ENCODE peak calls at places on chromosomes 2 and 18, in nine cellular contexts. One of them, this sample, is unnamed.

GRCh38 chr2:55923091-55923977 is at the start of gene EFEMP1:
- DNase-seq in HCT116: no peak
- DNase-seq in hepatocyte: peak; percentile 80
- DNase-seq in GM23338: peak; percentile 89
- DNase-seq in SK-N-SH: peak; percentile 41
- DNase-seq in GM23248: peak; percentile 79
- DNase-seq in neural progenitor cell: peak; percentile 90
- DNase-seq in OCI-LY7: no peak
- DNase-seq in PC-3: peak; percentile 69
- DNase-seq in this sample: peak; percentile 83

GRCh38 chr2:70643715-70644114 is 90.1 kb upstream of the TGFA start:
- DNase-seq in HCT116: peak; percentile 42
- DNase-seq in hepatocyte: no peak
- DNase-seq in GM23338: peak; percentile 90
- DNase-seq in SK-N-SH: peak; percentile 26
- DNase-seq in GM23248: peak; percentile 57
- DNase-seq in neural progenitor cell: peak; percentile 62
- DNase-seq in OCI-LY7: peak; percentile 7
- DNase-seq in PC-3: peak; percentile 71
- DNase-seq in this sample: peak; percentile 62

GRCh38 chr2:11667194-11667593 is 2.8 kb downstream of the NTSR2 start:
- DNase-seq in HCT116: no peak
- DNase-seq in hepatocyte: no peak
- DNase-seq in GM23338: no peak
- DNase-seq in SK-N-SH: no peak
- DNase-seq in GM23248: no peak
- DNase-seq in neural progenitor cell: no peak
- DNase-seq in OCI-LY7: no peak
- DNase-seq in PC-3: no peak
- DNase-seq in this sample: no peak

GRCh38 chr2:127932199-127932877 is 46.6 kb upstream of the AMMECR1L start:
- DNase-seq in HCT116: peak; percentile 64
- DNase-seq in hepatocyte: peak; percentile 19
- DNase-seq in GM23338: no peak
- DNase-seq in SK-N-SH: no peak
- DNase-seq in GM23248: peak; percentile 85
- DNase-seq in neural progenitor cell: no peak
- DNase-seq in OCI-LY7: no peak
- DNase-seq in PC-3: peak; percentile 95
- DNase-seq in this sample: no peak

GRCh38 chr18:13211537-13211936 is 7.0 kb upstream of the LDLRAD4 start:
- DNase-seq in HCT116: no peak
- DNase-seq in hepatocyte: no peak
- DNase-seq in GM23338: no peak
- DNase-seq in SK-N-SH: no peak
- DNase-seq in GM23248: no peak
- DNase-seq in neural progenitor cell: peak; percentile 32
- DNase-seq in OCI-LY7: no peak
- DNase-seq in PC-3: no peak
- DNase-seq in this sample: no peak

GRCh38 chr2:187799601-187800000 is 245.4 kb upstream of the TFPI start:
- DNase-seq in HCT116: no peak
- DNase-seq in hepatocyte: no peak
- DNase-seq in GM23338: no peak
- DNase-seq in SK-N-SH: no peak
- DNase-seq in GM23248: no peak
- DNase-seq in neural progenitor cell: no peak
- DNase-seq in OCI-LY7: no peak
- DNase-seq in PC-3: no peak
- DNase-seq in this sample: no peak

GRCh38 chr2:70936165-70936978 is 672 bp downstream of the ATP6V1B1 start:
- DNase-seq in HCT116: no peak
- DNase-seq in hepatocyte: no peak
- DNase-seq in GM23338: no peak
- DNase-seq in SK-N-SH: no peak
- DNase-seq in GM23248: no peak
- DNase-seq in neural progenitor cell: no peak
- DNase-seq in OCI-LY7: no peak
- DNase-seq in PC-3: no peak
- DNase-seq in this sample: no peak

GRCh38 chr2:38526195-38526594 is 76.5 kb downstream of the HNRNPLL start:
- DNase-seq in HCT116: no peak
- DNase-seq in hepatocyte: no peak
- DNase-seq in GM23338: no peak
- DNase-seq in SK-N-SH: no peak
- DNase-seq in GM23248: peak; percentile 39
- DNase-seq in neural progenitor cell: no peak
- DNase-seq in OCI-LY7: no peak
- DNase-seq in PC-3: no peak
- DNase-seq in this sample: no peak

GRCh38 chr18:10851824-10852225 is 297.5 kb downstream of the PIEZO2 start:
- DNase-seq in HCT116: peak; percentile 27
- DNase-seq in hepatocyte: peak; percentile 79
- DNase-seq in GM23338: peak; percentile 78
- DNase-seq in SK-N-SH: peak; percentile 29
- DNase-seq in GM23248: peak; percentile 68
- DNase-seq in neural progenitor cell: peak; percentile 62
- DNase-seq in OCI-LY7: peak; percentile 80
- DNase-seq in PC-3: peak; percentile 75
- DNase-seq in this sample: peak; percentile 73

GRCh38 chr18:36419913-36420531 is 122.5 kb downstream of the FHOD3 start:
- DNase-seq in HCT116: peak; percentile 60
- DNase-seq in hepatocyte: peak; percentile 28
- DNase-seq in GM23338: peak; percentile 43
- DNase-seq in SK-N-SH: no peak
- DNase-seq in GM23248: peak; percentile 45
- DNase-seq in neural progenitor cell: no peak
- DNase-seq in OCI-LY7: peak; percentile 1
- DNase-seq in PC-3: peak; percentile 51
- DNase-seq in this sample: peak; percentile 34

GRCh38 chr2:202317080-202317859 is 51.7 kb downstream of the NOP58 start:
- DNase-seq in HCT116: peak; percentile 15
- DNase-seq in hepatocyte: peak; percentile 25
- DNase-seq in GM23338: peak; percentile 25
- DNase-seq in SK-N-SH: peak; percentile 37
- DNase-seq in GM23248: peak; percentile 67
- DNase-seq in neural progenitor cell: no peak
- DNase-seq in OCI-LY7: no peak
- DNase-seq in PC-3: peak; percentile 86
- DNase-seq in this sample: no peak

GRCh38 chr2:46142546-46143329 is 154.5 kb upstream of the EPAS1 start:
- DNase-seq in HCT116: no peak
- DNase-seq in hepatocyte: peak; percentile 62
- DNase-seq in GM23338: no peak
- DNase-seq in SK-N-SH: no peak
- DNase-seq in GM23248: no peak
- DNase-seq in neural progenitor cell: no peak
- DNase-seq in OCI-LY7: no peak
- DNase-seq in PC-3: peak; percentile 52
- DNase-seq in this sample: no peak

GRCh38 chr2:119496682-119497081 is 27.6 kb downstream of the SCTR start:
- DNase-seq in HCT116: no peak
- DNase-seq in hepatocyte: no peak
- DNase-seq in GM23338: no peak
- DNase-seq in SK-N-SH: no peak
- DNase-seq in GM23248: no peak
- DNase-seq in neural progenitor cell: no peak
- DNase-seq in OCI-LY7: no peak
- DNase-seq in PC-3: no peak
- DNase-seq in this sample: no peak

GRCh38 chr18:54774971-54775665 is 53.2 kb upstream of the RAB27B start:
- DNase-seq in HCT116: no peak
- DNase-seq in hepatocyte: no peak
- DNase-seq in GM23338: no peak
- DNase-seq in SK-N-SH: no peak
- DNase-seq in GM23248: peak; percentile 32
- DNase-seq in neural progenitor cell: no peak
- DNase-seq in OCI-LY7: no peak
- DNase-seq in PC-3: no peak
- DNase-seq in this sample: no peak

GRCh38 chr2:37068671-37069070 is 15.5 kb downstream of the HEATR5B start:
- DNase-seq in HCT116: no peak
- DNase-seq in hepatocyte: no peak
- DNase-seq in GM23338: no peak
- DNase-seq in SK-N-SH: no peak
- DNase-seq in GM23248: no peak
- DNase-seq in neural progenitor cell: no peak
- DNase-seq in OCI-LY7: no peak
- DNase-seq in PC-3: no peak
- DNase-seq in this sample: no peak

GRCh38 chr2:140994856-140995255 is 1136.0 kb downstream of the LRP1B start:
- DNase-seq in HCT116: no peak
- DNase-seq in hepatocyte: no peak
- DNase-seq in GM23338: no peak
- DNase-seq in SK-N-SH: no peak
- DNase-seq in GM23248: peak; percentile 5
- DNase-seq in neural progenitor cell: no peak
- DNase-seq in OCI-LY7: no peak
- DNase-seq in PC-3: peak; percentile 10
- DNase-seq in this sample: no peak
- TF ChIP-seq EZH2phosphoT487 in HCT116: no peak
- TF ChIP-seq EZH2phosphoT487 in hepatocyte: no peak
- TF ChIP-seq EZH2phosphoT487 in GM23338: no peak
- TF ChIP-seq EZH2phosphoT487 in SK-N-SH: no peak
- TF ChIP-seq EZH2phosphoT487 in GM23248: no peak
- TF ChIP-seq EZH2phosphoT487 in neural progenitor cell: no peak
- TF ChIP-seq EZH2phosphoT487 in OCI-LY7: no peak
- TF ChIP-seq EZH2phosphoT487 in PC-3: no peak
- TF ChIP-seq EZH2phosphoT487 in this sample: no peak

GRCh38 chr18:47716632-47717185 is 213.8 kb downstream of the SMAD2 start:
- DNase-seq in HCT116: no peak
- DNase-seq in hepatocyte: no peak
- DNase-seq in GM23338: no peak
- DNase-seq in SK-N-SH: no peak
- DNase-seq in GM23248: no peak
- DNase-seq in neural progenitor cell: no peak
- DNase-seq in OCI-LY7: no peak
- DNase-seq in PC-3: no peak
- DNase-seq in this sample: no peak

GRCh38 chr18:47720741-47721140 is 209.7 kb downstream of the SMAD2 start:
- DNase-seq in HCT116: no peak
- DNase-seq in hepatocyte: no peak
- DNase-seq in GM23338: no peak
- DNase-seq in SK-N-SH: no peak
- DNase-seq in GM23248: no peak
- DNase-seq in neural progenitor cell: no peak
- DNase-seq in OCI-LY7: no peak
- DNase-seq in PC-3: no peak
- DNase-seq in this sample: no peak

GRCh38 chr18:47717257-47717656 is 213.2 kb downstream of the SMAD2 start:
- DNase-seq in HCT116: no peak
- DNase-seq in hepatocyte: no peak
- DNase-seq in GM23338: no peak
- DNase-seq in SK-N-SH: no peak
- DNase-seq in GM23248: no peak
- DNase-seq in neural progenitor cell: no peak
- DNase-seq in OCI-LY7: no peak
- DNase-seq in PC-3: no peak
- DNase-seq in this sample: no peak

GRCh38 chr18:47719096-47719780 is 211.2 kb downstream of the SMAD2 start:
- DNase-seq in HCT116: no peak
- DNase-seq in hepatocyte: no peak
- DNase-seq in GM23338: peak; percentile 4
- DNase-seq in SK-N-SH: no peak
- DNase-seq in GM23248: no peak
- DNase-seq in neural progenitor cell: no peak
- DNase-seq in OCI-LY7: no peak
- DNase-seq in PC-3: no peak
- DNase-seq in this sample: no peak

DNA sequence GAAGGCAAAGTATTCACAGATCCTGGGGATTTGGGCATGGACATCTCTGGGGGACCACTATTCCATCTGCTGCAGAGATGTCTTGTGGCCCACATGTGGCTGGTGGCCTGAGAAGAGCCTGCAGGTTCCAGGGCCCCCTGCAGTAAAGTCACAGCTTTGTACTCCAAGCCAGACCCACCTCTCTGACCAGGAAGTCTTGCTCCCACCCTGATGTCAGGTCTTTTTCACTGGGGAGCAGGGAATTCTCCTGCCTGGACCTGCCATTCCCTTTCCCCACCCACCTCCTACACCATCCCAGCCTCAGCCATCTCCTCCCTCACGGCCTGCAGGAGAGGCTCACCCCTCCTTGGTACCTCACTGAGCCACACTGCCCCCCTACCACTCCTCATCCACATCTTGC is 211.8 kb downstream of the SMAD2 start:
- DNase-seq in HCT116: no peak
- DNase-seq in hepatocyte: no peak
- DNase-seq in GM23338: no peak
- DNase-seq in SK-N-SH: no peak
- DNase-seq in GM23248: no peak
- DNase-seq in neural progenitor cell: no peak
- DNase-seq in OCI-LY7: no peak
- DNase-seq in PC-3: no peak
- DNase-seq in this sample: no peak
- TF ChIP-seq EZH2phosphoT487 in HCT116: no peak
- TF ChIP-seq EZH2phosphoT487 in hepatocyte: no peak
- TF ChIP-seq EZH2phosphoT487 in GM23338: no peak
- TF ChIP-seq EZH2phosphoT487 in SK-N-SH: no peak
- TF ChIP-seq EZH2phosphoT487 in GM23248: no peak
- TF ChIP-seq EZH2phosphoT487 in neural progenitor cell: no peak
- TF ChIP-seq EZH2phosphoT487 in OCI-LY7: no peak
- TF ChIP-seq EZH2phosphoT487 in PC-3: no peak
- TF ChIP-seq EZH2phosphoT487 in this sample: no peak

DNA sequence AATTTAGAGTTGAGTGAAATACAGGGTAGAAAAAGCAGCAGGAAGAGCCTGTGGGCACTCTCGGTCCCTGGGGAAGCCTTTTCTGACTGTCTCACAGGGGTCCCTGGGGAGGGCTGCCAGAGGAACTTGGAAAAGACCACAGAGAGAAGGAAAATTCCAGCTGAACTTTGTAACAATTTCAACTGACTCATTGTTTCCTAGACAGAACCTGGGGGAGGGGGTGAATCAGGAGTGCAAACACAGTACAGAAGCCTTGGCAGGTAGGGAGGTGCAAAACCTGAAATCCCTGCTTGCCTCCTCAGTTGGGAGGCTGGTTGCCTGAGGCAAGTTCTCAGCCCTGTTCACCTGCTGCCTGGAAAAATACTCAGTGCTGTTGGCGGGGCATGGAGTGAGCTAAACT is 106.8 kb downstream of the GRB14 start:
- DNase-seq in HCT116: no peak
- DNase-seq in hepatocyte: peak; percentile 57
- DNase-seq in GM23338: no peak
- DNase-seq in SK-N-SH: no peak
- DNase-seq in GM23248: peak; percentile 5
- DNase-seq in neural progenitor cell: no peak
- DNase-seq in OCI-LY7: no peak
- DNase-seq in PC-3: peak; percentile 95
- DNase-seq in this sample: no peak
- TF ChIP-seq EZH2phosphoT487 in HCT116: no peak
- TF ChIP-seq EZH2phosphoT487 in hepatocyte: no peak
- TF ChIP-seq EZH2phosphoT487 in GM23338: no peak
- TF ChIP-seq EZH2phosphoT487 in SK-N-SH: no peak
- TF ChIP-seq EZH2phosphoT487 in GM23248: no peak
- TF ChIP-seq EZH2phosphoT487 in neural progenitor cell: no peak
- TF ChIP-seq EZH2phosphoT487 in OCI-LY7: no peak
- TF ChIP-seq EZH2phosphoT487 in PC-3: no peak
- TF ChIP-seq EZH2phosphoT487 in this sample: no peak

DNA sequence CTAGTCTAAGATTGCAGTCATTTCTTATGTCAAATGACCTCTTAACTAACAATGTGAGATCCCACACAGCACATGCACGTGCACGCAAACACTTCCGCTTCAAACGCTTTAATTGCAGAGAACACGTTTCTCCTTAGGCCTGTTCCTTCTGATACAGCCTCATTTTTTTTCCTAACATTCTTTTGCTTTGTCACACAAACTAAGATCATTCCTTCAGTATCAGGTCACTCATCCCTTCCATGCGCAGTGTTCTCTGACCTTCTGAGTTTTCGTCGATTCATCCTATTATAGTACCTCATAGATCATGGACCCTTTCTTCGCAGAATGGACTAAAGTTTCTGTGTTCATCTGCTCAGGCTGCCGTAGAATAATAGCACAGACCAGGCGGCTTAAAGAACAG is 327.1 kb upstream of the CDH19 start:
- DNase-seq in HCT116: no peak
- DNase-seq in hepatocyte: no peak
- DNase-seq in GM23338: peak; percentile 72
- DNase-seq in SK-N-SH: no peak
- DNase-seq in GM23248: no peak
- DNase-seq in neural progenitor cell: no peak
- DNase-seq in OCI-LY7: no peak
- DNase-seq in PC-3: no peak
- DNase-seq in this sample: no peak
- TF ChIP-seq EZH2phosphoT487 in HCT116: no peak
- TF ChIP-seq EZH2phosphoT487 in hepatocyte: no peak
- TF ChIP-seq EZH2phosphoT487 in GM23338: no peak
- TF ChIP-seq EZH2phosphoT487 in SK-N-SH: no peak
- TF ChIP-seq EZH2phosphoT487 in GM23248: no peak
- TF ChIP-seq EZH2phosphoT487 in neural progenitor cell: no peak
- TF ChIP-seq EZH2phosphoT487 in OCI-LY7: no peak
- TF ChIP-seq EZH2phosphoT487 in PC-3: no peak
- TF ChIP-seq EZH2phosphoT487 in this sample: no peak

This sample was measured in MM.1S.